ENCODE peak calls at places on chromosome 10, in six cellular contexts. One of them, this sample, is unnamed.

GRCh38 chr10:61992683-61993629 is 91.5 kb downstream of the ARID5B start:
- DNase-seq in GM23338: no peak
- DNase-seq in A673: peak
- DNase-seq in mammary epithelial cell: peak
- DNase-seq in SK-N-MC: peak
- DNase-seq in substantia nigra: no peak
- DNase-seq in this sample: peak

GRCh38 chr10:43817368-43817767 is 168.7 kb upstream of the ZNF32 start:
- DNase-seq in A673: no peak
- DNase-seq in substantia nigra: no peak
- DNase-seq in GM23338: no peak
- DNase-seq in SK-N-MC: no peak
- DNase-seq in mammary epithelial cell: no peak
- DNase-seq in this sample: no peak

GRCh38 chr10:3785849-3786290 is 861 bp upstream of the KLF6 start:
- DNase-seq in A673: peak
- DNase-seq in substantia nigra: no peak
- DNase-seq in SK-N-MC: no peak
- DNase-seq in mammary epithelial cell: peak
- DNase-seq in GM23338: peak
- DNase-seq in this sample: no peak

GRCh38 chr10:12796431-12797185 is 204.9 kb downstream of the CCDC3 start:
- DNase-seq in A673: peak
- DNase-seq in substantia nigra: no peak
- DNase-seq in SK-N-MC: no peak
- DNase-seq in mammary epithelial cell: no peak
- DNase-seq in GM23338: no peak
- DNase-seq in this sample: no peak

GRCh38 chr10:3624367-3624766 is 160.6 kb downstream of the KLF6 start:
- DNase-seq in GM23338: peak
- DNase-seq in substantia nigra: no peak
- DNase-seq in mammary epithelial cell: no peak
- DNase-seq in SK-N-MC: no peak
- DNase-seq in A673: no peak
- DNase-seq in this sample: no peak

GRCh38 chr10:70656489-70656888 is 15.8 kb upstream of the ADAMTS14 start:
- DNase-seq in substantia nigra: no peak
- DNase-seq in mammary epithelial cell: peak
- DNase-seq in SK-N-MC: no peak
- DNase-seq in A673: no peak
- DNase-seq in GM23338: no peak
- DNase-seq in this sample: no peak

GRCh38 chr10:109866995-109867635 is 56.2 kb downstream of the XPNPEP1 start:
- DNase-seq in substantia nigra: no peak
- DNase-seq in mammary epithelial cell: no peak
- DNase-seq in SK-N-MC: no peak
- DNase-seq in GM23338: no peak
- DNase-seq in A673: no peak
- DNase-seq in this sample: no peak

GRCh38 chr10:8543361-8544056 is 489.0 kb downstream of the GATA3 start:
- DNase-seq in SK-N-MC: no peak
- DNase-seq in substantia nigra: no peak
- DNase-seq in GM23338: no peak
- DNase-seq in mammary epithelial cell: peak
- DNase-seq in A673: peak
- DNase-seq in this sample: no peak

GRCh38 chr10:35336921-35337741 is 822 bp downstream of the CCNY start:
- DNase-seq in substantia nigra: no peak
- DNase-seq in A673: peak
- DNase-seq in SK-N-MC: no peak
- DNase-seq in mammary epithelial cell: peak
- DNase-seq in GM23338: peak
- DNase-seq in this sample: peak

GRCh38 chr10:36538945-36539586 is 586.3 kb upstream of the ANKRD30A start:
- DNase-seq in GM23338: no peak
- DNase-seq in mammary epithelial cell: peak
- DNase-seq in SK-N-MC: no peak
- DNase-seq in A673: peak
- DNase-seq in substantia nigra: no peak
- DNase-seq in this sample: no peak

GRCh38 chr10:112229096-112229495 is 45.5 kb upstream of the GPAM start:
- DNase-seq in substantia nigra: no peak
- DNase-seq in A673: no peak
- DNase-seq in SK-N-MC: no peak
- DNase-seq in mammary epithelial cell: no peak
- DNase-seq in GM23338: no peak
- DNase-seq in this sample: no peak

GRCh38 chr10:28087675-28088351 is 88.9 kb upstream of the ODAD2 start:
- DNase-seq in A673: peak
- DNase-seq in GM23338: no peak
- DNase-seq in SK-N-MC: no peak
- DNase-seq in mammary epithelial cell: peak
- DNase-seq in substantia nigra: no peak
- DNase-seq in this sample: no peak

GRCh38 chr10:92387289-92387940 is 96.4 kb downstream of the MARCHF5 start:
- DNase-seq in substantia nigra: no peak
- DNase-seq in mammary epithelial cell: peak
- DNase-seq in SK-N-MC: peak
- DNase-seq in A673: peak
- DNase-seq in GM23338: peak
- DNase-seq in this sample: no peak

GRCh38 chr10:33151344-33151864 is 183.1 kb downstream of the NRP1 start:
- DNase-seq in A673: no peak
- DNase-seq in SK-N-MC: no peak
- DNase-seq in substantia nigra: no peak
- DNase-seq in GM23338: no peak
- DNase-seq in mammary epithelial cell: no peak
- DNase-seq in this sample: no peak

GRCh38 chr10:69179089-69179742 is 818 bp upstream of the SUPV3L1 start:
- DNase-seq in SK-N-MC: no peak
- DNase-seq in mammary epithelial cell: no peak
- DNase-seq in substantia nigra: no peak
- DNase-seq in A673: no peak
- DNase-seq in GM23338: no peak
- DNase-seq in this sample: peak

GRCh38 chr10:24793648-24794379 is 70.1 kb upstream of the ARHGAP21 start:
- DNase-seq in SK-N-MC: no peak
- DNase-seq in GM23338: no peak
- DNase-seq in substantia nigra: no peak
- DNase-seq in A673: no peak
- DNase-seq in mammary epithelial cell: no peak
- DNase-seq in this sample: no peak

GRCh38 chr10:121598261-121599249 is at the start of gene FGFR2:
- DNase-seq in SK-N-MC: no peak
- DNase-seq in mammary epithelial cell: peak
- DNase-seq in GM23338: peak
- DNase-seq in substantia nigra: peak
- DNase-seq in A673: peak
- DNase-seq in this sample: no peak

GRCh38 chr10:76017733-76018433 is 586.5 kb downstream of the LRMDA start:
- DNase-seq in GM23338: no peak
- DNase-seq in mammary epithelial cell: no peak
- DNase-seq in SK-N-MC: no peak
- DNase-seq in substantia nigra: no peak
- DNase-seq in A673: no peak
- DNase-seq in this sample: no peak

GRCh38 chr10:72158174-72158573 is 57.6 kb upstream of the ANAPC16 start:
- DNase-seq in A673: peak
- DNase-seq in SK-N-MC: no peak
- DNase-seq in substantia nigra: peak
- DNase-seq in GM23338: no peak
- DNase-seq in mammary epithelial cell: no peak
- DNase-seq in this sample: no peak

GRCh38 chr10:3972460-3973366 is 187.7 kb upstream of the KLF6 start:
- DNase-seq in GM23338: no peak
- DNase-seq in substantia nigra: no peak
- DNase-seq in mammary epithelial cell: no peak
- DNase-seq in A673: no peak
- DNase-seq in SK-N-MC: no peak
- DNase-seq in this sample: peak

GRCh38 chr10:110562348-110562747 is 5.1 kb upstream of the SMC3 start:
- DNase-seq in SK-N-MC: no peak
- DNase-seq in mammary epithelial cell: no peak
- DNase-seq in substantia nigra: no peak
- DNase-seq in GM23338: no peak
- DNase-seq in A673: no peak
- DNase-seq in this sample: no peak

GRCh38 chr10:98377001-98377400 is 38.0 kb downstream of the PYROXD2 start:
- DNase-seq in substantia nigra: no peak
- DNase-seq in A673: no peak
- DNase-seq in GM23338: no peak
- DNase-seq in mammary epithelial cell: no peak
- DNase-seq in SK-N-MC: no peak
- DNase-seq in this sample: no peak

GRCh38 chr10:100522107-100522811 is 2.6 kb upstream of the SEC31B start:
- DNase-seq in mammary epithelial cell: peak
- DNase-seq in GM23338: no peak
- DNase-seq in SK-N-MC: no peak
- DNase-seq in A673: no peak
- DNase-seq in substantia nigra: no peak
- DNase-seq in this sample: no peak

GRCh38 chr10:7310076-7310475 is 100.8 kb downstream of the SFMBT2 start:
- DNase-seq in A673: no peak
- DNase-seq in substantia nigra: no peak
- DNase-seq in mammary epithelial cell: no peak
- DNase-seq in SK-N-MC: no peak
- DNase-seq in GM23338: no peak
- DNase-seq in this sample: no peak

GRCh38 chr10:77974396-77975074 is 48.0 kb upstream of the DLG5 start:
- DNase-seq in substantia nigra: no peak
- DNase-seq in GM23338: peak
- DNase-seq in SK-N-MC: no peak
- DNase-seq in A673: peak
- DNase-seq in mammary epithelial cell: peak
- DNase-seq in this sample: no peak

GRCh38 chr10:50291261-50291850 is 40.0 kb upstream of the ASAH2 start:
- DNase-seq in substantia nigra: no peak
- DNase-seq in GM23338: peak
- DNase-seq in A673: no peak
- DNase-seq in SK-N-MC: no peak
- DNase-seq in mammary epithelial cell: no peak
- DNase-seq in this sample: no peak

GRCh38 chr10:27341001-27341400 is 100.4 kb upstream of the ACBD5 start:
- DNase-seq in mammary epithelial cell: no peak
- DNase-seq in GM23338: no peak
- DNase-seq in substantia nigra: no peak
- DNase-seq in A673: no peak
- DNase-seq in SK-N-MC: no peak
- DNase-seq in this sample: no peak

DNA sequence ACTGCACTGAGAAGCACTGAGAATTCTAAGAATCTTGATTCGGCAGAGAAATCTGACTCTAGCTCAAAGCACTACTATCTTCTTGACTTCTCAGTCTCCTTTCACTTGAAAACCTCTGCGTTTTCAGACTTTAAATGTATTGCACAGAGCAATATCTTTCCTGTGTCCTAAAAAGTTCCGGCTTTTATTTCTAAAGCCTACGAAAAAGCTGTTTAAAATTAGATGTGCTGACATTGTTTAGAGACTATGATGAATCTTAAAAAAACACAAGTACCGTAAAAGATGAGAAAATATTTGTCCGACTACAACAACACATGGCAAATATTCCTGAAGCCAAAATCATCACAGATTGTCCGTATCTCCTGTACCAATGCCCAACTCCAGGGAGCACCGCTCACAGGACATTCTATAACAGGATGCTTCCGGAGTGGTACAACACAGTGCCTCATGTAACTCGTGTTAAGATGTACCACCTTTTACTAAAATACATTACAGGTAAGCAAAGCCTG is 136.9 kb downstream of the CUBN start:
- DNase-seq in GM23338: no peak
- DNase-seq in mammary epithelial cell: no peak
- DNase-seq in A673: no peak
- DNase-seq in SK-N-MC: no peak
- DNase-seq in substantia nigra: no peak
- DNase-seq in this sample: no peak
- H3K27ac ChIP-seq in GM23338: no peak
- H3K27ac ChIP-seq in mammary epithelial cell: no peak
- H3K27ac ChIP-seq in A673: no peak
- H3K27ac ChIP-seq in SK-N-MC: no peak
- H3K27ac ChIP-seq in substantia nigra: no peak
- H3K27ac ChIP-seq in this sample: no peak

GRCh38 chr10:94211187-94211529 is 151.6 kb downstream of the NOC3L start:
- DNase-seq in GM23338: no peak
- DNase-seq in mammary epithelial cell: no peak
- DNase-seq in substantia nigra: no peak
- DNase-seq in SK-N-MC: no peak
- DNase-seq in A673: no peak
- DNase-seq in this sample: no peak
- H3K27ac ChIP-seq in GM23338: no peak
- H3K27ac ChIP-seq in mammary epithelial cell: no peak
- H3K27ac ChIP-seq in substantia nigra: no peak
- H3K27ac ChIP-seq in SK-N-MC: no peak
- H3K27ac ChIP-seq in A673: no peak
- H3K27ac ChIP-seq in this sample: no peak

GRCh38 chr10:17209931-17210330 is 8.5 kb upstream of the TRDMT1 start:
- DNase-seq in mammary epithelial cell: no peak
- DNase-seq in GM23338: no peak
- DNase-seq in SK-N-MC: no peak
- DNase-seq in substantia nigra: no peak
- DNase-seq in A673: no peak
- DNase-seq in this sample: no peak
- H3K27ac ChIP-seq in mammary epithelial cell: peak
- H3K27ac ChIP-seq in GM23338: no peak
- H3K27ac ChIP-seq in SK-N-MC: peak
- H3K27ac ChIP-seq in substantia nigra: no peak
- H3K27ac ChIP-seq in A673: no peak
- H3K27ac ChIP-seq in this sample: no peak

DNA sequence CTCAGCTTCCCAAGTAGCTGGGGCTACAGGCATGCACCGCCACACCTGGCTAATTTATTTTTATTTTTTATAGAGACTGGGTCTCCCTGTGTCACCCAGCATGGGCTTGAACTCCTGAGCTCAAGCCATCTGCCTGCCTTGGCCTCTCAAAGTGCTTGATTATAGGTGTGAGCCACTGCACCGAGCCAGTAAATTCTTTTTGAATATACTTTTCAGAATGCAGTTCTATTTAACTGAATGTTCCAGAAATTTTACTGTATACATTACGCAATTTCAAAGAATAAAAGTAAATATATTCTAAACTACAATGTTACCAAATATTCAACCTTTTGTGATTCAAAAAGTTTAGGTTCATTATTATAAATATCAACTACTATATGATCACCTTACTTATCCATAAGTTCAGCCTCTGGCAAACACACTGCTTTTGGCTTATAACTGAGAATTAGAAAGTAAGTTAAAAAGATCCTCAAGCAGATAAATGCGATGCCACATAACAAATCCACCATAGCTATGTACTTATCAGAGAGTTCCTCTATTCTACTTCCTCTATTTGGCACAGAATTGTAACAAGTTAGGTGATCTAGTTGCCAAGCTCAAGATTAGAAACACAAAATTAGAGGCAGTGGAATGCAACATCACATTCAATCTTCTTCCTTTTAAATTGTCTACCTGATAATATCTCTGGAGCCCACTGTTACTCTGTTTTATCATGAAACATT is 118.2 kb downstream of the ANK3 start:
- DNase-seq in SK-N-MC: no peak
- DNase-seq in A673: no peak
- DNase-seq in GM23338: no peak
- DNase-seq in substantia nigra: no peak
- DNase-seq in mammary epithelial cell: no peak
- DNase-seq in this sample: no peak
- H3K27ac ChIP-seq in SK-N-MC: no peak
- H3K27ac ChIP-seq in A673: no peak
- H3K27ac ChIP-seq in GM23338: no peak
- H3K27ac ChIP-seq in substantia nigra: no peak
- H3K27ac ChIP-seq in mammary epithelial cell: no peak
- H3K27ac ChIP-seq in this sample: no peak